ENCODE peak calls at places on chromosomes 7 and 10, in eight cellular contexts. V is activated naive CD4-positive, alpha-beta T cell; O is AG10803; P is hypothalamus; D is activated T-helper 1 cell treated with anti-CD3 and anti-CD28 coated beads, Interleukin-2, amount 50 U/mL, for 16 hours; Z is activated CD4-positive, CD25-positive, alpha-beta regulatory T cell treated with anti-CD3 and anti-CD28 coated beads, Interleukin-2, amount 50 U/mL, for 72 hours; H is fibroblast of mammary gland; U is smooth muscle cell of the brain vasculature. S is an unnamed sample.
A peak's percentile ranks its signal among the peaks of the same experiment; 100 is the strongest.

GRCh38 chr10:122154733-122155366 is 116.2 kb upstream of the BTBD16 start:
- DNase-seq in H (peak; percentile 74), D (no peak), Z (no peak), V (no peak), P (no peak), U (no peak), O (peak; percentile 76), S (peak; percentile 76)

GRCh38 chr7:77321300-77321699 is 94.8 kb downstream of the GSAP start:
- DNase-seq in U (no peak), Z (no peak), D (no peak), V (no peak), P (no peak), O (peak; percentile 80), H (no peak), S (no peak)

GRCh38 chr10:12875100-12875499 is 126.4 kb downstream of the CCDC3 start:
- DNase-seq in P (no peak), D (no peak), U (no peak), H (no peak), O (no peak), Z (no peak), V (no peak), S (peak; percentile 46)

GRCh38 chr10:22573820-22574569 is 140.4 kb downstream of the PIP4K2A start:
- DNase-seq in Z (no peak), U (no peak), O (peak; percentile 44), P (no peak), D (no peak), V (no peak), H (peak; percentile 52), S (peak; percentile 58)

GRCh38 chr10:2508971-2509605 is 558.3 kb upstream of the PFKP start:
- DNase-seq in Z (no peak), D (no peak), U (no peak), O (peak; percentile 34), P (no peak), V (no peak), H (peak; percentile 37), S (peak; percentile 93)

GRCh38 chr10:47079177-47079580 is 168.0 kb downstream of the PTPN20 start:
- DNase-seq in Z (no peak), O (no peak), P (no peak), U (no peak), V (no peak), D (no peak), H (no peak), S (peak; percentile 31)

GRCh38 chr10:102243304-102243703 is 2.0 kb upstream of the PITX3 start:
- DNase-seq in Z (no peak), H (peak; percentile 89), O (peak; percentile 92), P (no peak), V (no peak), D (no peak), U (no peak), S (peak; percentile 74)

GRCh38 chr7:99624487-99624886 is 7.7 kb downstream of the ZSCAN25 start:
- DNase-seq in H (no peak), Z (peak; percentile 60), O (no peak), D (peak; percentile 34), U (no peak), V (peak; percentile 54), P (no peak), S (no peak)

GRCh38 chr10:122348951-122349361 is 25.6 kb upstream of the PLEKHA1 start:
- DNase-seq in O (no peak), H (no peak), Z (no peak), D (no peak), U (no peak), V (no peak), P (no peak), S (no peak)

GRCh38 chr10:57905866-57906265 is 361.8 kb downstream of the IPMK start:
- DNase-seq in D (no peak), V (no peak), Z (no peak), H (no peak), U (no peak), P (no peak), O (no peak), S (no peak)

S was measured in fibroblast of lung.